ENCODE peak calls at places on chromosomes 11 and 22, in nine cellular contexts. G is Peyer's patch; X is fibroblast of lung; S is anterior cingulate cortex; N is PC-9; T is stimulated activated CD8-positive, alpha-beta memory T cell treated with anti-CD3 and anti-CD28 coated beads, Interleukin-4, amount 100 ng/mL, for 24 hours; C is activated T-cell treated with anti-CD3 and anti-CD28 coated beads, Interleukin-2, amount 50 U/mL, for 48 hours; Y is SJSA1; M is activated CD4-positive, alpha-beta T cell treated with anti-CD3 and anti-CD28 coated beads, Interleukin-2, amount 10 ng/mL, durations not matched to agents 7 days and 5 days. B is an unnamed sample.

GRCh38 chr22:26097840-26098239 is 71.4 kb upstream of the SEZ6L start:
- DNase-seq in N (no peak), G (no peak), M (no peak), X (no peak), Y (no peak), S (no peak), T (no peak), C (no peak), B (no peak)

GRCh38 chr11:102395720-102396358 is 48.8 kb downstream of the BIRC2 start:
- DNase-seq in N (no peak), S (no peak), X (no peak), Y (no peak), T (no peak), G (no peak), M (no peak), C (no peak), B (no peak)

GRCh38 chr11:117187428-117187798 is 8.9 kb downstream of the SIDT2 start:
- DNase-seq in N (no peak), S (no peak), Y (no peak), G (no peak), T (no peak), C (no peak), X (no peak), M (no peak), B (no peak)

GRCh38 chr11:57116654-57117053 is 65.1 kb upstream of the LRRC55 start:
- DNase-seq in Y (peak), N (peak), S (no peak), G (no peak), C (peak), T (no peak), M (peak), X (peak), B (peak)

GRCh38 chr11:62400281-62400680 is 18.6 kb upstream of the SCGB1A1 start:
- DNase-seq in M (no peak), X (no peak), S (no peak), C (no peak), T (no peak), G (no peak), N (no peak), Y (no peak), B (no peak)

GRCh38 chr11:116703421-116703820 is 69.4 kb downstream of the BUD13 start:
- DNase-seq in G (no peak), S (peak), C (no peak), T (no peak), X (no peak), M (no peak), N (no peak), Y (no peak), B (no peak)

GRCh38 chr22:44410396-44411056 is 87.5 kb downstream of the RTL6 start:
- DNase-seq in N (no peak), T (no peak), M (no peak), X (no peak), Y (no peak), S (no peak), C (no peak), G (no peak), B (no peak)

GRCh38 chr22:43867839-43868652 is 5.7 kb upstream of the SULT4A1 start:
- DNase-seq in N (peak), X (peak), T (no peak), G (no peak), S (no peak), Y (peak), M (peak), C (peak), B (peak)

GRCh38 chr22:42915980-42916765 is 59.1 kb upstream of the ARFGAP3 start:
- DNase-seq in N (no peak), G (no peak), S (no peak), X (no peak), T (no peak), C (no peak), Y (no peak), M (no peak), B (no peak)

GRCh38 chr11:73225851-73226250 is 7.8 kb downstream of the P2RY2 start:
- DNase-seq in M (no peak), T (no peak), C (no peak), N (no peak), S (no peak), X (no peak), G (no peak), Y (no peak), B (no peak)

GRCh38 chr11:123304828-123305530 is 109.9 kb upstream of the CLMP start:
- DNase-seq in N (no peak), M (no peak), G (no peak), S (no peak), T (no peak), X (no peak), C (no peak), Y (no peak), B (no peak)

GRCh38 chr11:125433454-125434121 is 62.5 kb downstream of the FEZ1 start:
- DNase-seq in X (peak), M (no peak), N (peak), T (no peak), G (no peak), Y (no peak), C (peak), S (peak), B (peak)

GRCh38 chr22:30310881-30311771 is 15.6 kb downstream of the TBC1D10A start:
- DNase-seq in X (peak), G (no peak), Y (no peak), C (no peak), S (peak), M (no peak), N (peak), T (no peak), B (no peak)

GRCh38 chr11:79040348-79040747 is 400.5 kb downstream of the TENM4 start:
- DNase-seq in C (no peak), G (no peak), S (no peak), Y (no peak), N (no peak), M (no peak), X (peak), T (no peak), B (no peak)

GRCh38 chr22:49976439-49977175 is 16.0 kb downstream of the PIM3 start:
- DNase-seq in C (peak), Y (no peak), G (peak), T (no peak), X (no peak), S (no peak), N (no peak), M (peak), B (peak)

GRCh38 chr11:118615282-118615979 is 8.0 kb downstream of the PHLDB1 start:
- DNase-seq in Y (peak), X (peak), G (no peak), C (no peak), M (no peak), T (no peak), N (peak), S (no peak), B (no peak)

GRCh38 chr11:128784059-128784804 is 82.9 kb downstream of the KCNJ1 start:
- DNase-seq in X (no peak), G (no peak), M (no peak), S (no peak), N (no peak), C (no peak), T (no peak), Y (no peak), B (no peak)

GRCh38 chr11:62497132-62497915 is 49.3 kb downstream of the AHNAK start:
- DNase-seq in M (peak), X (peak), Y (peak), N (peak), T (no peak), C (peak), G (no peak), S (no peak), B (peak)

GRCh38 chr11:6259638-6260019 is at the start of gene CCKBR:
- DNase-seq in N (no peak), G (no peak), T (no peak), M (no peak), X (no peak), Y (no peak), C (peak), S (no peak), B (peak)

GRCh38 chr11:70783356-70783755 is 385.0 kb downstream of the CTTN start:
- DNase-seq in N (no peak), X (no peak), S (no peak), M (no peak), Y (no peak), T (no peak), C (no peak), G (no peak), B (no peak)

GRCh38 chr11:70522613-70523311 is 124.4 kb downstream of the CTTN start:
- DNase-seq in M (peak), N (no peak), T (no peak), C (no peak), X (peak), S (no peak), Y (no peak), G (no peak), B (no peak)

GRCh38 chr11:64620286-64620962 is 29.4 kb downstream of the SLC22A12 start:
- DNase-seq in M (no peak), X (no peak), N (no peak), Y (no peak), T (no peak), G (no peak), S (no peak), C (no peak), B (no peak)

GRCh38 chr22:22380098-22381030 is 128.2 kb downstream of the ZNF280B start:
- DNase-seq in N (no peak), C (no peak), G (peak), M (no peak), S (no peak), Y (no peak), X (no peak), T (no peak), B (peak)

GRCh38 chr22:38709306-38709705 is 3.6 kb downstream of the GTPBP1 start:
- DNase-seq in Y (no peak), C (no peak), M (no peak), S (no peak), X (no peak), T (no peak), N (no peak), G (no peak), B (no peak)

GRCh38 chr11:36131719-36132349 is 157.4 kb downstream of the COMMD9 start:
- DNase-seq in N (no peak), Y (peak), G (no peak), S (peak), T (no peak), C (no peak), X (no peak), M (peak), B (peak)

GRCh38 chr11:65646288-65646734 is 8.4 kb downstream of the SIPA1 start:
- DNase-seq in C (no peak), T (no peak), M (no peak), X (no peak), S (no peak), G (no peak), N (no peak), Y (no peak), B (no peak)

GRCh38 chr11:27228232-27228631 is 134.8 kb downstream of the CCDC34 start:
- DNase-seq in C (no peak), T (no peak), X (no peak), G (no peak), Y (no peak), S (no peak), N (no peak), M (no peak), B (no peak)

GRCh38 chr11:71218789-71219499 is 33.4 kb downstream of the SHANK2 start:
- DNase-seq in S (no peak), M (no peak), G (no peak), T (no peak), N (no peak), Y (no peak), C (no peak), X (no peak), B (no peak)

GRCh38 chr11:32312865-32313403 is 122.4 kb downstream of the WT1 start:
- DNase-seq in X (peak), S (no peak), G (no peak), N (peak), T (peak), C (peak), M (peak), Y (peak), B (peak)

GRCh38 chr11:44463751-44464150 is 101.7 kb upstream of the CD82 start:
- DNase-seq in T (no peak), Y (no peak), G (no peak), S (no peak), M (no peak), C (no peak), X (no peak), N (no peak), B (no peak)

GRCh38 chr11:65553301-65554001 is 4.7 kb downstream of the LTBP3 start:
- DNase-seq in Y (no peak), M (peak), X (no peak), S (no peak), T (no peak), G (peak), N (peak), C (peak), B (peak)